ENCODE peak calls at places on chromosomes 7 and 10, in ten cellular contexts. One of them, this sample, is unnamed. For H3K36me3, the result is how much of the 10 kb centered on the place peaks cover.

GRCh38 chr7:148337566-148337965 is 253.0 kb upstream of the C7orf33 start:
- DNase-seq in IMR-90: no peak
- DNase-seq in colonic mucosa: no peak
- DNase-seq in neural progenitor cell: no peak
- DNase-seq in GM23248: no peak
- DNase-seq in DND-41: no peak
- DNase-seq in mesendoderm: no peak
- DNase-seq in HCT116: no peak
- DNase-seq in neuronal stem cell: no peak
- DNase-seq in fibroblast of lung: no peak
- DNase-seq in this sample: no peak

GRCh38 chr7:42931447-42931833 is 534 bp downstream of the PSMA2 start:
- DNase-seq in IMR-90: peak
- DNase-seq in colonic mucosa: no peak
- DNase-seq in neural progenitor cell: no peak
- DNase-seq in GM23248: peak
- DNase-seq in DND-41: peak
- DNase-seq in mesendoderm: no peak
- DNase-seq in HCT116: no peak
- DNase-seq in neuronal stem cell: no peak
- DNase-seq in fibroblast of lung: no peak
- DNase-seq in this sample: no peak

GRCh38 chr7:2503056-2503941 is 16.3 kb upstream of the LFNG start:
- DNase-seq in IMR-90: no peak
- DNase-seq in colonic mucosa: no peak
- DNase-seq in neural progenitor cell: no peak
- DNase-seq in GM23248: no peak
- DNase-seq in DND-41: no peak
- DNase-seq in mesendoderm: no peak
- DNase-seq in HCT116: no peak
- DNase-seq in neuronal stem cell: no peak
- DNase-seq in fibroblast of lung: no peak
- DNase-seq in this sample: no peak

GRCh38 chr7:101395376-101395775 is 32.7 kb downstream of the COL26A1 start:
- DNase-seq in IMR-90: no peak
- DNase-seq in colonic mucosa: no peak
- DNase-seq in neural progenitor cell: no peak
- DNase-seq in GM23248: no peak
- DNase-seq in DND-41: no peak
- DNase-seq in mesendoderm: no peak
- DNase-seq in HCT116: no peak
- DNase-seq in neuronal stem cell: no peak
- DNase-seq in fibroblast of lung: no peak
- DNase-seq in this sample: no peak

GRCh38 chr10:72691470-72692056 is 380 bp upstream of the MCU start:
- DNase-seq in IMR-90: peak
- DNase-seq in colonic mucosa: no peak
- DNase-seq in neural progenitor cell: no peak
- DNase-seq in GM23248: no peak
- DNase-seq in DND-41: no peak
- DNase-seq in mesendoderm: peak
- DNase-seq in HCT116: peak
- DNase-seq in neuronal stem cell: peak
- DNase-seq in fibroblast of lung: no peak
- DNase-seq in this sample: no peak

GRCh38 chr10:115935731-115936130 is 337.3 kb downstream of the GFRA1 start:
- DNase-seq in IMR-90: no peak
- DNase-seq in colonic mucosa: no peak
- DNase-seq in neural progenitor cell: no peak
- DNase-seq in GM23248: no peak
- DNase-seq in DND-41: no peak
- DNase-seq in mesendoderm: no peak
- DNase-seq in HCT116: no peak
- DNase-seq in neuronal stem cell: no peak
- DNase-seq in fibroblast of lung: no peak
- DNase-seq in this sample: no peak

GRCh38 chr10:122089343-122090015 is 100.5 kb downstream of the TACC2 start:
- DNase-seq in IMR-90: no peak
- DNase-seq in colonic mucosa: no peak
- DNase-seq in neural progenitor cell: no peak
- DNase-seq in GM23248: no peak
- DNase-seq in DND-41: no peak
- DNase-seq in mesendoderm: no peak
- DNase-seq in HCT116: no peak
- DNase-seq in neuronal stem cell: no peak
- DNase-seq in fibroblast of lung: no peak
- DNase-seq in this sample: peak

GRCh38 chr10:102267748-102268147 is 22.4 kb downstream of the GBF1 start:
- DNase-seq in IMR-90: peak
- DNase-seq in colonic mucosa: no peak
- DNase-seq in neural progenitor cell: no peak
- DNase-seq in GM23248: peak
- DNase-seq in DND-41: no peak
- DNase-seq in mesendoderm: no peak
- DNase-seq in HCT116: no peak
- DNase-seq in neuronal stem cell: no peak
- DNase-seq in fibroblast of lung: peak
- DNase-seq in this sample: peak

GRCh38 chr10:48698971-48699627 is 14.4 kb downstream of the WDFY4 start:
- DNase-seq in IMR-90: no peak
- DNase-seq in colonic mucosa: no peak
- DNase-seq in neural progenitor cell: no peak
- DNase-seq in GM23248: no peak
- DNase-seq in DND-41: no peak
- DNase-seq in mesendoderm: no peak
- DNase-seq in HCT116: no peak
- DNase-seq in neuronal stem cell: no peak
- DNase-seq in fibroblast of lung: no peak
- DNase-seq in this sample: no peak

GRCh38 chr10:125048101-125048864 is 106.4 kb downstream of the ZRANB1 start:
- DNase-seq in IMR-90: peak
- DNase-seq in colonic mucosa: peak
- DNase-seq in neural progenitor cell: peak
- DNase-seq in GM23248: peak
- DNase-seq in DND-41: peak
- DNase-seq in mesendoderm: peak
- DNase-seq in HCT116: peak
- DNase-seq in neuronal stem cell: peak
- DNase-seq in fibroblast of lung: peak
- DNase-seq in this sample: peak

GRCh38 chr7:1412322-1413261 is 46.7 kb downstream of the MICALL2 start:
- DNase-seq in IMR-90: peak
- DNase-seq in colonic mucosa: peak
- DNase-seq in neural progenitor cell: peak
- DNase-seq in GM23248: peak
- DNase-seq in DND-41: peak
- DNase-seq in mesendoderm: peak
- DNase-seq in HCT116: peak
- DNase-seq in neuronal stem cell: peak
- DNase-seq in fibroblast of lung: peak
- DNase-seq in this sample: peak

GRCh38 chr10:66514666-66515065 is 411.2 kb upstream of the LRRTM3 start:
- DNase-seq in IMR-90: no peak
- DNase-seq in colonic mucosa: no peak
- DNase-seq in neural progenitor cell: no peak
- DNase-seq in GM23248: no peak
- DNase-seq in DND-41: no peak
- DNase-seq in mesendoderm: no peak
- DNase-seq in HCT116: no peak
- DNase-seq in neuronal stem cell: no peak
- DNase-seq in fibroblast of lung: no peak
- DNase-seq in this sample: no peak

GRCh38 chr10:124653811-124654651 is 90.1 kb downstream of the FAM53B start:
- DNase-seq in IMR-90: no peak
- DNase-seq in colonic mucosa: no peak
- DNase-seq in neural progenitor cell: no peak
- DNase-seq in GM23248: peak
- DNase-seq in DND-41: no peak
- DNase-seq in mesendoderm: no peak
- DNase-seq in HCT116: no peak
- DNase-seq in neuronal stem cell: no peak
- DNase-seq in fibroblast of lung: no peak
- DNase-seq in this sample: peak

GRCh38 chr10:96647466-96647865 is 60.7 kb upstream of the TM9SF3 start:
- DNase-seq in IMR-90: no peak
- DNase-seq in colonic mucosa: no peak
- DNase-seq in neural progenitor cell: no peak
- DNase-seq in GM23248: no peak
- DNase-seq in DND-41: no peak
- DNase-seq in mesendoderm: no peak
- DNase-seq in HCT116: no peak
- DNase-seq in neuronal stem cell: no peak
- DNase-seq in fibroblast of lung: no peak
- DNase-seq in this sample: no peak

GRCh38 chr10:71319042-71319799 is at the start of gene SLC29A3:
- DNase-seq in IMR-90: peak
- DNase-seq in colonic mucosa: peak
- DNase-seq in neural progenitor cell: peak
- DNase-seq in GM23248: peak
- DNase-seq in DND-41: peak
- DNase-seq in mesendoderm: peak
- DNase-seq in HCT116: peak
- DNase-seq in neuronal stem cell: peak
- DNase-seq in fibroblast of lung: peak
- DNase-seq in this sample: peak

GRCh38 chr10:71314028-71314693 is 4.9 kb upstream of the SLC29A3 start:
- DNase-seq in IMR-90: peak
- DNase-seq in colonic mucosa: no peak
- DNase-seq in neural progenitor cell: peak
- DNase-seq in GM23248: peak
- DNase-seq in DND-41: peak
- DNase-seq in mesendoderm: peak
- DNase-seq in HCT116: peak
- DNase-seq in neuronal stem cell: peak
- DNase-seq in fibroblast of lung: peak
- DNase-seq in this sample: no peak

GRCh38 chr10:71314694-71315225 is 4.3 kb upstream of the SLC29A3 start:
- DNase-seq in IMR-90: no peak
- DNase-seq in colonic mucosa: no peak
- DNase-seq in neural progenitor cell: no peak
- DNase-seq in GM23248: no peak
- DNase-seq in DND-41: no peak
- DNase-seq in mesendoderm: no peak
- DNase-seq in HCT116: no peak
- DNase-seq in neuronal stem cell: no peak
- DNase-seq in fibroblast of lung: no peak
- DNase-seq in this sample: no peak

GRCh38 chr10:71316786-71317160 is 2.3 kb upstream of the SLC29A3 start:
- DNase-seq in IMR-90: no peak
- DNase-seq in colonic mucosa: no peak
- DNase-seq in neural progenitor cell: peak
- DNase-seq in GM23248: no peak
- DNase-seq in DND-41: no peak
- DNase-seq in mesendoderm: no peak
- DNase-seq in HCT116: no peak
- DNase-seq in neuronal stem cell: no peak
- DNase-seq in fibroblast of lung: no peak
- DNase-seq in this sample: no peak

DNA sequence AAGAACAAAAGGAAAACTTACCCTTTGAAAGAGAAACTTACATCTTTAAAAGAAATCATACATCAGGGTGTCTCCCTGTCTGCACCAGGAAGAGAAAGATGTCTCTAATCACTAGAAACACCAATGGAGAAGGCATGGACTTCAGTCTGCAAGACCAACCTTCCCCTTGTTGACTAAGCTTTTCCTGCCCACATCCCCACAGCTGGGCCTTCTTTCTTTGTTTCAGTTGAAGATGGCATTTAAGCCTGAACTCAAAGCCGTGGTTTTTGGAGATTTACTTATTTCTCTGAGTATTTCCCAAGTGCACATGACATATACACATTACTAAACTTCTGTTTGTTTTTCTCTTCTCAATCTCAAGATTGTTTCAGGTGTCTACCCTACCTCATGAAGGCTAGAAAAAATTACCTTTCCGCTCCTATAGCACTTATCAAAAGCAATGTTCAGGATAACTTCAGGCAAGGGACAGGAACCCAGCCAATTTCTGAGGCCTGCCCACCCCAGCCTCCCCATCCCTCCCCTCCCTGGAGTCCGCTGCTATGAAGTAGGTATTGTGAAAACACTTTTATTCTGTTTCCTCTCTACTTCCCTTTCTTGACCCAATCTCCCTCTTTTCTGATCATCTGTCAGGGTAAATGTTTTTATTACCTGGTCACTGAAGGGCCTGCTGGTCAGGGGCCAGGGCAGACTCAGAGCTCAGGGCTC is 2.8 kb upstream of the SLC29A3 start:
- DNase-seq in IMR-90: peak
- DNase-seq in colonic mucosa: no peak
- DNase-seq in neural progenitor cell: no peak
- DNase-seq in GM23248: peak
- DNase-seq in DND-41: peak
- DNase-seq in mesendoderm: no peak
- DNase-seq in HCT116: no peak
- DNase-seq in neuronal stem cell: no peak
- DNase-seq in fibroblast of lung: no peak
- DNase-seq in this sample: no peak
- H3K27ac ChIP-seq in IMR-90: no peak
- H3K27ac ChIP-seq in colonic mucosa: no peak
- H3K27ac ChIP-seq in neural progenitor cell: no peak
- H3K27ac ChIP-seq in GM23248: no peak
- H3K27ac ChIP-seq in DND-41: peak
- H3K27ac ChIP-seq in mesendoderm: no peak
- H3K27ac ChIP-seq in HCT116: no peak
- H3K27ac ChIP-seq in neuronal stem cell: no peak
- H3K27ac ChIP-seq in fibroblast of lung: no peak
- H3K27ac ChIP-seq in this sample: no peak

GRCh38 chr7:20164420-20165145 is 52.6 kb downstream of the MACC1 start:
- DNase-seq in IMR-90: no peak
- DNase-seq in colonic mucosa: no peak
- DNase-seq in neural progenitor cell: no peak
- DNase-seq in GM23248: peak
- DNase-seq in DND-41: no peak
- DNase-seq in mesendoderm: no peak
- DNase-seq in HCT116: no peak
- DNase-seq in neuronal stem cell: no peak
- DNase-seq in fibroblast of lung: peak
- DNase-seq in this sample: no peak
- H3K36me3 ChIP-seq in IMR-90: under half
- H3K36me3 ChIP-seq in colonic mucosa: under half
- H3K36me3 ChIP-seq in neural progenitor cell: under half
- H3K36me3 ChIP-seq in GM23248: under half
- H3K36me3 ChIP-seq in DND-41: under half
- H3K36me3 ChIP-seq in mesendoderm: under half
- H3K36me3 ChIP-seq in HCT116: under half
- H3K36me3 ChIP-seq in neuronal stem cell: under half
- H3K36me3 ChIP-seq in fibroblast of lung: under half
- H3K36me3 ChIP-seq in this sample: under half

GRCh38 chr10:80187060-80187459 is 18.3 kb downstream of the ANXA11 start:
- DNase-seq in IMR-90: no peak
- DNase-seq in colonic mucosa: peak
- DNase-seq in neural progenitor cell: no peak
- DNase-seq in GM23248: no peak
- DNase-seq in DND-41: no peak
- DNase-seq in mesendoderm: no peak
- DNase-seq in HCT116: no peak
- DNase-seq in neuronal stem cell: no peak
- DNase-seq in fibroblast of lung: no peak
- DNase-seq in this sample: no peak
- H3K9ac ChIP-seq in IMR-90: no peak
- H3K9ac ChIP-seq in colonic mucosa: peak
- H3K9ac ChIP-seq in neural progenitor cell: no peak
- H3K9ac ChIP-seq in GM23248: no peak
- H3K9ac ChIP-seq in DND-41: no peak
- H3K9ac ChIP-seq in mesendoderm: no peak
- H3K9ac ChIP-seq in HCT116: no peak
- H3K9ac ChIP-seq in neuronal stem cell: no peak
- H3K9ac ChIP-seq in fibroblast of lung: no peak
- H3K9ac ChIP-seq in this sample: no peak

GRCh38 chr7:30896041-30896440 is 15.6 kb upstream of the AQP1 start:
- DNase-seq in IMR-90: no peak
- DNase-seq in colonic mucosa: no peak
- DNase-seq in neural progenitor cell: no peak
- DNase-seq in GM23248: no peak
- DNase-seq in DND-41: no peak
- DNase-seq in mesendoderm: peak
- DNase-seq in HCT116: no peak
- DNase-seq in neuronal stem cell: no peak
- DNase-seq in fibroblast of lung: no peak
- DNase-seq in this sample: no peak
- H3K27ac ChIP-seq in IMR-90: no peak
- H3K27ac ChIP-seq in colonic mucosa: no peak
- H3K27ac ChIP-seq in neural progenitor cell: no peak
- H3K27ac ChIP-seq in GM23248: no peak
- H3K27ac ChIP-seq in DND-41: no peak
- H3K27ac ChIP-seq in mesendoderm: no peak
- H3K27ac ChIP-seq in HCT116: no peak
- H3K27ac ChIP-seq in neuronal stem cell: no peak
- H3K27ac ChIP-seq in fibroblast of lung: no peak
- H3K27ac ChIP-seq in this sample: no peak